ENCODE peak calls at places on chromosome 12, in six cellular contexts. O, Q, W, P, H and X are unnamed samples.
A peak's percentile ranks its signal among the peaks of the same experiment; 100 is the strongest.

GRCh38 chr12:28032811-28033537 is 60.4 kb upstream of the PTHLH start:
- DNase-seq in Q (no peak), O (no peak), W (no peak), P (no peak), H (no peak), X (no peak)

GRCh38 chr12:113136128-113136989 is 798 bp upstream of the RASAL1 start:
- DNase-seq in P (peak; percentile 55), Q (no peak), O (peak; percentile 50), W (peak; percentile 50), H (no peak), X (no peak)

GRCh38 chr12:52389313-52390207 is 4.1 kb upstream of the KRT84 start:
- DNase-seq in O (no peak), H (no peak), P (no peak), Q (no peak), W (no peak), X (no peak)

GRCh38 chr12:47846294-47846996 is 26.7 kb upstream of the HDAC7 start:
- DNase-seq in O (no peak), P (no peak), Q (no peak), H (no peak), W (no peak), X (no peak)

GRCh38 chr12:57237952-57238853 is 8.7 kb downstream of the SHMT2 start:
- DNase-seq in H (no peak), P (no peak), Q (no peak), W (no peak), O (peak; percentile 73), X (peak; percentile 76)

GRCh38 chr12:91685917-91686316 is 459.7 kb downstream of the BTG1 start:
- DNase-seq in O (no peak), Q (no peak), H (no peak), P (peak; percentile 65), W (no peak), X (no peak)

GRCh38 chr12:125013816-125014442 is 20.5 kb downstream of the BRI3BP start:
- DNase-seq in W (peak; percentile 28), Q (no peak), P (no peak), H (no peak), O (no peak), X (peak; percentile 36)

GRCh38 chr12:726281-727140 is 25.9 kb upstream of the WNK1 start:
- DNase-seq in O (no peak), P (peak; percentile 54), Q (peak; percentile 19), H (no peak), W (no peak), X (no peak)

GRCh38 chr12:130805635-130806034 is 33.4 kb downstream of the STX2 start:
- DNase-seq in O (no peak), Q (no peak), H (no peak), W (no peak), P (no peak), X (no peak)

GRCh38 chr12:131217024-131217586 is 263.4 kb downstream of the ADGRD1 start:
- DNase-seq in P (no peak), O (no peak), Q (no peak), W (no peak), H (no peak), X (peak; percentile 68)

GRCh38 chr12:131402781-131403396 is 308.0 kb upstream of the SFSWAP start:
- DNase-seq in H (no peak), O (no peak), P (no peak), Q (no peak), W (no peak), X (no peak)

GRCh38 chr12:97168804-97169203 is 261.7 kb downstream of the NEDD1 start:
- DNase-seq in P (no peak), O (no peak), Q (no peak), W (no peak), H (no peak), X (no peak)

GRCh38 chr12:27331299-27331926 is 1.2 kb upstream of the BMAL2 start:
- DNase-seq in Q (peak; percentile 35), O (no peak), H (no peak), P (peak; percentile 83), W (no peak), X (peak; percentile 20)

GRCh38 chr12:69071091-69071370 is 138.1 kb upstream of the CPM start:
- DNase-seq in Q (no peak), O (no peak), H (no peak), P (no peak), W (no peak), X (no peak)

GRCh38 chr12:105978686-105979085 is 160.1 kb downstream of the NUAK1 start:
- DNase-seq in Q (no peak), P (no peak), O (no peak), W (no peak), H (no peak), X (no peak)

DNA sequence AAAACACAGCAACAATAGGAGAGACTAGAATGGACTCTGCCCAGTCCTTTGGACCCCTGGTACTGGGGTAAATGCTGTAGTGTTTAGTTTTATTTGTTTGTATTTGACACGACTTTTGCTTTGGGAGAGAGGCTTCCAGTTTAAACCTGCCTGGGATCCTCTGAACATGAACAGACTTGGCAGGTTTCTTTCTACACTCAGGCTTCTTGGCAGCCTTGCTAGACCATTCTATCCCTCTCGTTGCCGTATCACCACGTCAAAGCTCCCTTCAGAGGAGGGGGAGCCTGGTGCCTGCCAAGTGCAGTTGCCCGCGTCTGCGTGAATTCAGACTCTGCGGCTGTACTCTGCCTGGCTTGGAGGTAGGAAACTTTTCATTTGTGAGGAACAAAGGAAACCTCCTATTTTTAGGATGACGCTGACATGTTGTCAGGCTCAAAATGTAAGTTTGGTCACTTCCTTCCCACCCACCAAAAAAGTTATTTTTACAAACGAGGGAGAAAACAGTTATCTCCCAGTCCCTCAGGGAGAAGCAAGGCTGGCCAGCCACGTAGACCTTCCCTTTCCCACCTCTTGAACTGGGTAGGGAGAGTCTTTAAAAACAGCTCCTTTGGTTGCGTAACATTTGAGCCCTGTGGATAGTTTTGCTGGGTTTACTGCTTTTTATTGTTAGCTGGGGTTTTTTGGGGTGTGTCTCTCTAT is 26.0 kb downstream of the CD9 start:
- DNase-seq in H (peak; percentile 70), O (no peak), Q (peak; percentile 77), P (no peak), W (peak; percentile 79), X (peak; percentile 64)
- TF ChIP-seq EP300 in H (peak; percentile 84), O (no peak), Q (peak; percentile 30), P (no peak), W (peak; percentile 95), X (no peak)

GRCh38 chr12:49744363-49744885 is 3.1 kb downstream of the TMBIM6 start:
- DNase-seq in W (no peak), O (no peak), Q (no peak), H (no peak), P (no peak), X (no peak)

GRCh38 chr12:49748306-49748705 is 6.9 kb downstream of the TMBIM6 start:
- DNase-seq in Q (no peak), W (no peak), H (no peak), P (no peak), O (no peak), X (no peak)

GRCh38 chr12:49750994-49751393 is 9.6 kb downstream of the TMBIM6 start:
- DNase-seq in Q (no peak), P (no peak), W (no peak), H (no peak), O (no peak), X (no peak)

GRCh38 chr12:49748800-49749199 is 7.4 kb downstream of the TMBIM6 start:
- DNase-seq in P (no peak), H (no peak), W (no peak), O (no peak), Q (no peak), X (no peak)

GRCh38 chr12:49750027-49750977 is 8.9 kb downstream of the TMBIM6 start:
- DNase-seq in W (no peak), P (peak; percentile 49), Q (peak; percentile 31), H (no peak), O (no peak), X (no peak)
- H3K4me1 ChIP-seq in W (peaks cover 98% of the 10 kb centered on the region), P (peaks cover 21% of the 10 kb centered on the region), Q (peaks cover 68% of the 10 kb centered on the region), H (no peaks in the 10 kb centered on the region), O (peaks cover 2% of the 10 kb centered on the region), X (peaks cover 81% of the 10 kb centered on the region)

GRCh38 chr12:79560165-79560889 is 130.4 kb downstream of the PAWR start:
- DNase-seq in P (no peak), W (no peak), Q (peak; percentile 93), H (no peak), O (no peak), X (no peak)
- H3K9me3 ChIP-seq in P (no peaks in the 10 kb centered on the region), W (peaks cover 17% of the 10 kb centered on the region), Q (no peaks in the 10 kb centered on the region), H (no peaks in the 10 kb centered on the region), O (no peaks in the 10 kb centered on the region), X (peaks cover 9% of the 10 kb centered on the region)

GRCh38 chr12:6206327-6206726 is 6.1 kb downstream of the CD9 start:
- DNase-seq in W (no peak), O (no peak), P (no peak), Q (no peak), H (no peak), X (no peak)
- TF ChIP-seq EP300 in W (no peak), O (no peak), P (no peak), Q (no peak), H (no peak), X (no peak)

GRCh38 chr12:94170690-94171594 is 22.6 kb downstream of the PLXNC1 start:
- DNase-seq in Q (no peak), O (no peak), H (no peak), P (no peak), W (no peak), X (peak; percentile 21)
- H3K4me1 ChIP-seq in Q (peaks cover 57% of the 10 kb centered on the region), O (no peaks in the 10 kb centered on the region), H (no peaks in the 10 kb centered on the region), P (peaks cover 14% of the 10 kb centered on the region), W (no peaks in the 10 kb centered on the region), X (peaks cover 17% of the 10 kb centered on the region)